ENCODE peak calls at places on chromosomes 16 and 17, in five cellular contexts. J is anterior cingulate cortex, V is endothelial cell, S is NCI-H1417, Y is cardiac fibroblast. N is an unnamed sample.

GRCh38 chr16:3842994-3843393 is 37.5 kb downstream of the CREBBP start:
- DNase-seq in J (no peak), S (no peak), V (no peak), Y (no peak), N (no peak)

GRCh38 chr17:70024253-70024652 is 50.8 kb upstream of the KCNJ16 start:
- DNase-seq in J (no peak), S (no peak), V (no peak), Y (no peak), N (no peak)

GRCh38 chr17:44198721-44199552 is 747 bp downstream of the ATXN7L3 start:
- DNase-seq in V (peak), Y (peak), S (peak), J (peak), N (peak)

GRCh38 chr16:85126731-85127662 is 14.7 kb upstream of the CIBAR2 start:
- DNase-seq in V (no peak), S (no peak), Y (peak), J (peak), N (peak)

GRCh38 chr16:2194852-2195315 is 1.5 kb downstream of the CASKIN1 start:
- DNase-seq in J (no peak), S (peak), Y (peak), V (peak), N (no peak)

GRCh38 chr17:40915721-40916256 is 21.7 kb downstream of the KRT23 start:
- DNase-seq in S (no peak), Y (peak), J (no peak), V (no peak), N (peak)

GRCh38 chr16:30570621-30571443 is 682 bp downstream of the ZNF688 start:
- DNase-seq in S (no peak), J (no peak), Y (peak), V (peak), N (peak)

GRCh38 chr17:74274060-74274702 is at the start of gene DNAI2:
- DNase-seq in J (no peak), S (peak), V (peak), Y (no peak), N (no peak)

GRCh38 chr17:37344519-37344918 is 31.3 kb upstream of the C17orf78 start:
- DNase-seq in V (no peak), Y (no peak), J (no peak), S (no peak), N (no peak)

N was measured in globus pallidus.